ENCODE peak calls at places on chromosomes 12 and 14, in nine cellular contexts. Q is H1, A is stomach, H is SK-N-SH, E is suprapubic skin, T is sigmoid colon, S is esophagus muscularis mucosa, I is HepG2, M is upper lobe of left lung. P is an unnamed sample.

GRCh38 chr12:122129131-122129530 is 44.9 kb downstream of the IL31 start:
- DNase-seq in Q (no peak), A (no peak), H (no peak), E (no peak), T (no peak), S (no peak), I (no peak), M (no peak), P (no peak)

GRCh38 chr12:84757978-84758377 is 154.6 kb downstream of the SLC6A15 start:
- DNase-seq in Q (no peak), A (no peak), H (no peak), E (no peak), T (no peak), S (no peak), I (no peak), M (no peak), P (no peak)

GRCh38 chr14:98101323-98101722 is 1170.7 kb downstream of the BCL11B start:
- DNase-seq in Q (no peak), A (no peak), H (no peak), E (no peak), T (no peak), S (peak), I (no peak), M (no peak), P (no peak)

GRCh38 chr12:128267246-128267622 is 264 bp downstream of the TMEM132C start:
- DNase-seq in Q (no peak), A (no peak), H (peak), E (no peak), T (no peak), S (no peak), I (no peak), M (no peak), P (no peak)

GRCh38 chr12:102216086-102216691 is 18.6 kb upstream of the PMCH start:
- DNase-seq in Q (no peak), A (no peak), H (no peak), E (no peak), T (no peak), S (no peak), I (no peak), M (no peak), P (no peak)

GRCh38 chr14:32594766-32595165 is 265.7 kb downstream of the AKAP6 start:
- DNase-seq in Q (no peak), A (no peak), H (no peak), E (no peak), T (no peak), S (no peak), I (no peak), M (no peak), P (no peak)

GRCh38 chr12:91023326-91024004 is 18.7 kb upstream of the EPYC start:
- DNase-seq in Q (no peak), A (no peak), H (no peak), E (no peak), T (no peak), S (no peak), I (no peak), M (no peak), P (no peak)

GRCh38 chr12:69966409-69966808 is 141.4 kb downstream of the MYRFL start:
- DNase-seq in Q (no peak), A (no peak), H (no peak), E (peak), T (peak), S (no peak), I (peak), M (no peak), P (peak)

GRCh38 chr12:127903146-127903545 is 363.8 kb upstream of the TMEM132C start:
- DNase-seq in Q (no peak), A (no peak), H (no peak), E (no peak), T (no peak), S (no peak), I (no peak), M (no peak), P (no peak)

GRCh38 chr14:74843653-74844052 is 32.3 kb downstream of the PROX2 start:
- DNase-seq in Q (no peak), A (no peak), H (peak), E (no peak), T (no peak), S (no peak), I (no peak), M (no peak), P (no peak)

GRCh38 chr12:32535260-32535999 is 136.1 kb downstream of the FGD4 start:
- DNase-seq in Q (no peak), A (peak), H (peak), E (peak), T (peak), S (no peak), I (peak), M (peak), P (peak)

GRCh38 chr14:52950410-52950897 is 396 bp downstream of the FERMT2 start:
- DNase-seq in Q (peak), A (peak), H (peak), E (peak), T (peak), S (peak), I (peak), M (peak), P (peak)

GRCh38 chr12:113237748-113238147 is 16.5 kb downstream of the TPCN1 start:
- DNase-seq in Q (no peak), A (peak), H (no peak), E (peak), T (peak), S (no peak), I (no peak), M (peak), P (peak)

GRCh38 chr12:69052613-69053408 is 119.8 kb upstream of the CPM start:
- DNase-seq in Q (no peak), A (no peak), H (no peak), E (no peak), T (no peak), S (no peak), I (peak), M (peak), P (no peak)

GRCh38 chr12:48177985-48178384 is 5.5 kb upstream of the CCDC184 start:
- DNase-seq in Q (no peak), A (no peak), H (no peak), E (no peak), T (no peak), S (no peak), I (no peak), M (no peak), P (no peak)

GRCh38 chr14:94936411-94936892 is 166.5 kb upstream of the GSC start:
- DNase-seq in Q (no peak), A (peak), H (peak), E (peak), T (peak), S (peak), I (no peak), M (no peak), P (peak)

GRCh38 chr14:37253905-37254304 is 56.2 kb downstream of the MIPOL1 start:
- DNase-seq in Q (no peak), A (no peak), H (no peak), E (no peak), T (no peak), S (no peak), I (no peak), M (no peak), P (no peak)

GRCh38 chr12:54932691-54933090 is 51.9 kb downstream of the TESPA1 start:
- DNase-seq in Q (no peak), A (no peak), H (no peak), E (no peak), T (no peak), S (no peak), I (no peak), M (no peak), P (no peak)

GRCh38 chr12:90627180-90627896 is 327.6 kb downstream of the CCER1 start:
- DNase-seq in Q (no peak), A (no peak), H (no peak), E (no peak), T (no peak), S (no peak), I (no peak), M (no peak), P (no peak)

GRCh38 chr12:15276088-15276698 is 46.1 kb upstream of the PTPRO start:
- DNase-seq in Q (no peak), A (no peak), H (peak), E (no peak), T (no peak), S (no peak), I (peak), M (no peak), P (no peak)

GRCh38 chr12:76708291-76708690 is 55.6 kb upstream of the ZDHHC17 start:
- DNase-seq in Q (no peak), A (no peak), H (no peak), E (no peak), T (no peak), S (no peak), I (no peak), M (no peak), P (no peak)

GRCh38 chr12:131133015-131133905 is 179.6 kb downstream of the ADGRD1 start:
- DNase-seq in Q (no peak), A (no peak), H (no peak), E (peak), T (peak), S (no peak), I (no peak), M (peak), P (no peak)

GRCh38 chr12:122182887-122183587 is at the start of gene LRRC43:
- DNase-seq in Q (peak), A (peak), H (peak), E (no peak), T (no peak), S (no peak), I (no peak), M (peak), P (peak)

GRCh38 chr12:5586201-5586600 is 154.3 kb downstream of the NTF3 start:
- DNase-seq in Q (no peak), A (no peak), H (no peak), E (no peak), T (no peak), S (no peak), I (peak), M (no peak), P (no peak)

GRCh38 chr12:27772328-27773049 is 7.5 kb upstream of the KLHL42 start:
- DNase-seq in Q (no peak), A (no peak), H (no peak), E (no peak), T (no peak), S (no peak), I (no peak), M (no peak), P (no peak)

GRCh38 chr12:101552277-101552676 is 42.5 kb upstream of the MYBPC1 start:
- DNase-seq in Q (no peak), A (no peak), H (no peak), E (no peak), T (no peak), S (no peak), I (no peak), M (peak), P (no peak)

GRCh38 chr12:55932546-55932919 is 1.6 kb downstream of the DGKA start:
- DNase-seq in Q (no peak), A (no peak), H (peak), E (no peak), T (no peak), S (no peak), I (no peak), M (peak), P (peak)

GRCh38 chr14:85531594-85532391 is 1.8 kb downstream of the FLRT2 start:
- DNase-seq in Q (peak), A (peak), H (peak), E (peak), T (peak), S (no peak), I (no peak), M (peak), P (no peak)

GRCh38 chr14:103541494-103541943 is 12.5 kb downstream of the TRMT61A start:
- DNase-seq in Q (no peak), A (no peak), H (no peak), E (no peak), T (no peak), S (no peak), I (no peak), M (no peak), P (no peak)

GRCh38 chr14:103540816-103541493 is 12.0 kb downstream of the TRMT61A start:
- DNase-seq in Q (no peak), A (no peak), H (peak), E (no peak), T (peak), S (no peak), I (no peak), M (no peak), P (no peak)

GRCh38 chr14:103537175-103537990 is 8.4 kb downstream of the TRMT61A start:
- DNase-seq in Q (no peak), A (no peak), H (no peak), E (no peak), T (peak), S (no peak), I (no peak), M (no peak), P (no peak)

GRCh38 chr14:103538291-103539055 is 9.5 kb downstream of the TRMT61A start:
- DNase-seq in Q (no peak), A (peak), H (peak), E (no peak), T (peak), S (no peak), I (no peak), M (no peak), P (no peak)

DNA sequence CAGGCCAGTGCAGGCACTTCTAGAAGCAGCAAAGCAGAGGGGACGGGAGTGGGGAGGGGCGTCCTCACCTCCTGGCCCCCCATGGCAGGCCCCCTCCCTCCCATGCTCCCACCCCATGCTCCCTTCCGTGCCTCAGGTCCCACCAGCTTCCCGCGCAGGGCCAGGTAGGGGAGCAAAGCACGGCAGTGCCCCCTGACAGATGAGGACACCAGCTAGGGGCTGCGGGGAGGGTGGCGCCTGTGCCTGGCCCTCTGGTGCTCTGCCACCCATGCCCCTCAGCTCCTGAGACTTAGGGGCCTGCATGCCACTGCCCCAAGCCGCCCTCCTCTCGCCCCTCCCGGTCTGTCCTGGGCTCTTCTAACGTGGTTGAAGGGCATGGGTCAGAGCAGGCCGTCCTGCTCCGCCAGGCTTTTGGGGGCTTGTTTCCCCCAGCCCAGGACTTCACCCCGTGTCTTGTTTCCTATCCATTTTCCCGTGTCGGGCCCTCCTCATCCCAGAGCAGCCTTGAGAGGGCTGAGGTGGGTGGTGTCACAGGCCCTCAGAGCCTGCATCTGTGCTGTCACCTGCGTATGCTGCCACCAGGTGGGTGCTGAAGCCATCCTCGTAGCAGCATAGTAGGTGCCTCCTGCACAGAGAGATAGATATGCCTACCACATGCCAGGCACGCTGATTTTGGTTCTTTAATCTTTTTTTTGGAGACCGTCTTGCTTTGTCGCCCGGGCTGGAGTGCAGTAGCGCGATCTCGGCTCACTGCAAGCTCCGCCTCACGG is 10.2 kb downstream of the TRMT61A start:
- DNase-seq in Q (no peak), A (no peak), H (no peak), E (no peak), T (no peak), S (no peak), I (no peak), M (no peak), P (no peak)
- TF ChIP-seq POLR2AphosphoS5 in Q (no peak), A (no peak), H (peak), E (no peak), T (no peak), S (no peak), I (no peak), M (no peak), P (no peak)

GRCh38 chr12:103884316-103884715 is 43.3 kb upstream of the NT5DC3 start:
- DNase-seq in Q (no peak), A (no peak), H (peak), E (no peak), T (no peak), S (no peak), I (no peak), M (no peak), P (peak)
- TF ChIP-seq EP300 in Q (no peak), A (no peak), H (no peak), E (no peak), T (no peak), S (no peak), I (no peak), M (no peak), P (no peak)

GRCh38 chr12:10395390-10395998 is 5.7 kb upstream of the KLRK1 start:
- DNase-seq in Q (no peak), A (peak), H (no peak), E (no peak), T (peak), S (no peak), I (peak), M (no peak), P (peak)

GRCh38 chr12:10393291-10393690 is 3.5 kb upstream of the KLRK1 start:
- DNase-seq in Q (no peak), A (no peak), H (no peak), E (no peak), T (no peak), S (no peak), I (no peak), M (no peak), P (no peak)

GRCh38 chr12:10388611-10389010 is 1.2 kb downstream of the KLRK1 start:
- DNase-seq in Q (no peak), A (no peak), H (no peak), E (no peak), T (no peak), S (no peak), I (no peak), M (no peak), P (no peak)

GRCh38 chr12:10389941-10390340 is at the start of gene KLRK1:
- DNase-seq in Q (no peak), A (no peak), H (no peak), E (no peak), T (no peak), S (no peak), I (no peak), M (no peak), P (no peak)

GRCh38 chr12:10392394-10392930 is 2.6 kb upstream of the KLRK1 start:
- DNase-seq in Q (no peak), A (peak), H (no peak), E (peak), T (peak), S (peak), I (no peak), M (peak), P (peak)
- TF ChIP-seq POLR2AphosphoS5 in Q (no peak), A (peak), H (no peak), E (no peak), T (peak), S (no peak), I (no peak), M (no peak), P (no peak)

GRCh38 chr14:100679170-100679569 is 47.5 kb upstream of the DLK1 start:
- DNase-seq in Q (no peak), A (no peak), H (no peak), E (no peak), T (no peak), S (no peak), I (no peak), M (no peak), P (no peak)

GRCh38 chr14:100676089-100676685 is 50.5 kb upstream of the DLK1 start:
- DNase-seq in Q (no peak), A (peak), H (no peak), E (no peak), T (no peak), S (no peak), I (no peak), M (no peak), P (peak)

GRCh38 chr14:100675664-100676063 is 51.0 kb upstream of the DLK1 start:
- DNase-seq in Q (no peak), A (no peak), H (no peak), E (no peak), T (no peak), S (no peak), I (no peak), M (no peak), P (no peak)

GRCh38 chr14:100677925-100678765 is 48.5 kb upstream of the DLK1 start:
- DNase-seq in Q (no peak), A (peak), H (peak), E (no peak), T (peak), S (no peak), I (no peak), M (no peak), P (peak)

GRCh38 chr14:100677152-100677924 is 49.4 kb upstream of the DLK1 start:
- DNase-seq in Q (no peak), A (no peak), H (peak), E (no peak), T (peak), S (no peak), I (peak), M (no peak), P (no peak)
- TF ChIP-seq EP300 in Q (no peak), A (no peak), H (no peak), E (no peak), T (no peak), S (no peak), I (no peak), M (no peak), P (no peak)

GRCh38 chr12:57844725-57845477 is 1.6 kb downstream of the CTDSP2 start:
- DNase-seq in Q (no peak), A (peak), H (peak), E (peak), T (peak), S (no peak), I (peak), M (peak), P (peak)

GRCh38 chr12:57845478-57846284 is 848 bp downstream of the CTDSP2 start:
- DNase-seq in Q (peak), A (peak), H (peak), E (peak), T (peak), S (no peak), I (peak), M (peak), P (peak)

GRCh38 chr12:57848208-57848607 is 1.7 kb upstream of the CTDSP2 start:
- DNase-seq in Q (no peak), A (no peak), H (no peak), E (no peak), T (no peak), S (no peak), I (no peak), M (no peak), P (no peak)

GRCh38 chr12:57846285-57846576 is 298 bp downstream of the CTDSP2 start:
- DNase-seq in Q (no peak), A (peak), H (no peak), E (no peak), T (no peak), S (no peak), I (no peak), M (no peak), P (no peak)

DNA sequence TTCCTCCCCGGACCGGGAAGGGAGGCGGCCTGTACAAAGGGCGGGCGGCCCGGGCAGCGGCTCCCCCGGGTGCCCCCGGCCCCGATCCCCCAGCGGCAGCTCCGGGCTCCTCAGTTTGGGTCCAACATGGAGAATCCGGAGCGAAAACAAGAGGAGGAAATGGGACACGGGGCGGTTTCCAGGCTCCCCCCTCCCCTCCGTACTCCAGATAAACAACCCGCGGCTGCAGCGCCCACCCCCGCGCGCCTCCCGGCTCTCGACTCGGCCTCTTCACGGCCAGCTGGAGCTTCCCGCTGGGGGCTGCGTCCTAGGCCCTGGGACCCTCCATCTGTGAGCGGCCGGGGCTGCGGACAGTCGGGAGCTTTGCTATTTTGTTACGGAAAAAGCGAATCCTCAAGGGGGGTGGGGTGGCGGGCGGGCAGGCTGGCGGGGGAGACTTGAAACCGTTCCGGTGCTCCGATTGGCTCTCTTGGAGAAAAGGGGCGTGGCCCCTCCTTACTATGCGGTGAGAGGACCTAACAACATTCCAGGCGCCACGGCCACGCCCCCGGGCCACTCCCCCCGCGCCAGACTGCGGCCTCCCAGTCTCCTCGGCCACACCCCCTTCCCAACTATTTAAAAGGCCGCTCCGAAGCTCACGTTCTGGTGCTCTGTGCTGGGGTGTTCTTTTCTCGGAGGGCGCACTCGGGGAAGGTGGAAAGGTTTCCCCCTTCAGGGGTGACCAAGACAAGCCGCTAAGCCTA is at the start of gene CTDSP2:
- DNase-seq in Q (peak), A (peak), H (peak), E (peak), T (peak), S (peak), I (peak), M (peak), P (peak)
- TF ChIP-seq POLR2AphosphoS5 in Q (peak), A (peak), H (peak), E (no peak), T (peak), S (peak), I (peak), M (peak), P (peak)

GRCh38 chr12:49478949-49479664 is 59.7 kb upstream of the KCNH3 start:
- DNase-seq in Q (peak), A (no peak), H (no peak), E (no peak), T (no peak), S (no peak), I (no peak), M (no peak), P (no peak)

GRCh38 chr12:49489154-49489553 is 49.7 kb upstream of the KCNH3 start:
- DNase-seq in Q (no peak), A (no peak), H (no peak), E (no peak), T (no peak), S (no peak), I (no peak), M (no peak), P (no peak)

GRCh38 chr12:49482095-49483051 is 56.5 kb upstream of the KCNH3 start:
- DNase-seq in Q (no peak), A (no peak), H (no peak), E (no peak), T (no peak), S (no peak), I (peak), M (no peak), P (no peak)

GRCh38 chr12:49487605-49488004 is 51.2 kb upstream of the KCNH3 start:
- DNase-seq in Q (no peak), A (no peak), H (no peak), E (no peak), T (no peak), S (no peak), I (no peak), M (no peak), P (no peak)

GRCh38 chr12:49483621-49484020 is 55.2 kb upstream of the KCNH3 start:
- DNase-seq in Q (no peak), A (no peak), H (no peak), E (no peak), T (no peak), S (no peak), I (no peak), M (no peak), P (no peak)
- TF ChIP-seq EP300 in Q (no peak), A (no peak), H (peak), E (no peak), T (no peak), S (no peak), I (no peak), M (no peak), P (no peak)